ENCODE peak calls at places on chromosomes 13 and 19, in six cellular contexts. E is activated CD4-positive, alpha-beta T cell treated with anti-CD3 and anti-CD28 coated beads, Interleukin-2, amount 50 U/mL, for 24 hours; D is HFF-Myc; U is EL; M is astrocyte of the spinal cord; P is aorta. B is an unnamed sample.

GRCh38 chr13:110113284-110113764 is 193.6 kb downstream of the COL4A1 start:
- DNase-seq in E (no peak), D (no peak), U (peak; percentile 63), M (peak; percentile 86), P (no peak), B (no peak)

GRCh38 chr13:101127741-101128353 is 288.5 kb downstream of the NALCN start:
- DNase-seq in E (no peak), D (peak; percentile 19), U (peak; percentile 56), M (peak; percentile 67), P (no peak), B (peak; percentile 37)

GRCh38 chr13:21013682-21014038 is 47.7 kb downstream of the LATS2 start:
- DNase-seq in E (no peak), D (no peak), U (no peak), M (no peak), P (no peak), B (no peak)

GRCh38 chr13:73778242-73778864 is 355.9 kb downstream of the KLF12 start:
- DNase-seq in E (no peak), D (no peak), U (no peak), M (no peak), P (no peak), B (no peak)

GRCh38 chr19:7505682-7506384 is 10.1 kb upstream of the ZNF358 start:
- DNase-seq in E (no peak), D (no peak), U (no peak), M (no peak), P (no peak), B (no peak)

GRCh38 chr19:911197-912033 is 1.6 kb downstream of the R3HDM4 start:
- DNase-seq in E (no peak), D (no peak), U (no peak), M (no peak), P (peak; percentile 75), B (no peak)

GRCh38 chr19:35621708-35622107 is 7.1 kb upstream of the RBM42 start:
- DNase-seq in E (no peak), D (no peak), U (no peak), M (no peak), P (no peak), B (no peak)

GRCh38 chr13:24802074-24802473 is 38.1 kb downstream of the RNF17 start:
- DNase-seq in E (no peak), D (no peak), U (peak; percentile 6), M (no peak), P (no peak), B (no peak)

GRCh38 chr13:111219306-111219705 is 101.1 kb upstream of the TEX29 start:
- DNase-seq in E (no peak), D (no peak), U (peak; percentile 27), M (peak; percentile 79), P (peak; percentile 85), B (no peak)

GRCh38 chr19:54100560-54100959 is at the start of gene OSCAR:
- DNase-seq in E (no peak), D (no peak), U (peak; percentile 22), M (no peak), P (peak; percentile 74), B (no peak)

GRCh38 chr19:57903298-57904174 is 12.9 kb downstream of the ZNF417 start:
- DNase-seq in E (no peak), D (no peak), U (peak; percentile 32), M (peak; percentile 26), P (no peak), B (no peak)

GRCh38 chr13:73133536-73133935 is 74.7 kb downstream of the KLF5 start:
- DNase-seq in E (no peak), D (no peak), U (peak; percentile 66), M (no peak), P (no peak), B (no peak)

GRCh38 chr19:36939153-36939552 is 23.0 kb downstream of the ZNF568 start:
- DNase-seq in E (no peak), D (no peak), U (no peak), M (no peak), P (no peak), B (no peak)

GRCh38 chr13:37085656-37086055 is 19.8 kb downstream of the CSNK1A1L start:
- DNase-seq in E (no peak), D (no peak), U (no peak), M (no peak), P (no peak), B (no peak)

GRCh38 chr13:42594577-42595571 is 20.9 kb downstream of the TNFSF11 start:
- DNase-seq in E (peak; percentile 60), D (peak; percentile 52), U (peak; percentile 60), M (peak; percentile 81), P (no peak), B (peak; percentile 18)

B was measured in WERI-Rb-1.